ENCODE peak calls at places on chromosomes 13 and 19, in nine cellular contexts. L, O, K, S, H, U, J, G and P are unnamed samples.
A peak's percentile ranks its signal among the peaks of the same experiment; 100 is the strongest.

GRCh38 chr13:19056984-19057490 is 124.6 kb downstream of the TUBA3C start:
- DNase-seq in L (no peak), O (no peak), K (no peak), S (no peak), H (no peak), U (no peak), J (no peak), G (no peak), P (no peak)

GRCh38 chr13:25783076-25783475 is 268.7 kb downstream of the SHISA2 start:
- DNase-seq in L (no peak), O (no peak), K (no peak), S (no peak), H (no peak), U (no peak), J (no peak), G (no peak), P (no peak)

GRCh38 chr13:113905942-113906341 is 42.1 kb upstream of the GAS6 start:
- DNase-seq in L (no peak), O (no peak), K (no peak), S (no peak), H (no peak), U (no peak), J (no peak), G (peak; percentile 7), P (no peak)

GRCh38 chr13:87972568-87972967 is 301.4 kb downstream of the SLITRK5 start:
- DNase-seq in L (no peak), O (no peak), K (no peak), S (no peak), H (no peak), U (no peak), J (no peak), G (no peak), P (no peak)

GRCh38 chr19:35299523-35300339 is 7.8 kb downstream of the MAG start:
- DNase-seq in L (no peak), O (no peak), K (no peak), S (peak; percentile 78), H (no peak), U (no peak), J (no peak), G (no peak), P (no peak)

GRCh38 chr13:88592105-88592504 is 920.9 kb downstream of the SLITRK5 start:
- DNase-seq in L (no peak), O (no peak), K (no peak), S (no peak), H (no peak), U (no peak), J (no peak), G (no peak), P (peak; percentile 63)

GRCh38 chr13:77184455-77184854 is 142.4 kb downstream of the MYCBP2 start:
- DNase-seq in L (no peak), O (no peak), K (no peak), S (no peak), H (no peak), U (no peak), J (no peak), G (no peak), P (peak; percentile 61)

GRCh38 chr13:35292329-35292728 is 184.2 kb downstream of the MAB21L1 start:
- DNase-seq in L (no peak), O (no peak), K (no peak), S (no peak), H (no peak), U (no peak), J (no peak), G (no peak), P (no peak)

GRCh38 chr13:45055902-45056648 is 64.2 kb upstream of the GTF2F2 start:
- DNase-seq in L (no peak), O (no peak), K (no peak), S (no peak), H (no peak), U (no peak), J (no peak), G (peak; percentile 52), P (peak; percentile 91)

GRCh38 chr13:21913010-21913409 is 242.1 kb downstream of the FGF9 start:
- DNase-seq in L (no peak), O (no peak), K (no peak), S (no peak), H (no peak), U (no peak), J (no peak), G (no peak), P (no peak)

DNA sequence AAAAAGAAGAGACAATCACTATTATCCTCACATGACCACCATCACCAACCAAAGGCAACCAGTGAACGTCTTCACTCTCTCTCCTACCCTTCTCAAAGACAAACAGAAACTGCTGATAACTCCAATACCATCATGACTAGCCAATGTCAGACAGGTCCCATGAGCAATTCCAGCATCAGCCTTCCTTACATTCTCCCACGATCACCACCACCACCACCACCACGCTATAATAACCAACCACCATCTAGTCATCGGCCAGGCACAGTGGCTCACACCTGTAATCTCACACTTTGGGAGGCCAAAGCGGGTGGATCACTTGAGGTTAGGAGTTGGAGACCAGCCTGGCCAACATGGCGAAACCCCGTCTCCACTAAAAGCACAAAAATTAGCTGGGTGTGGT is 3.9 kb downstream of the MYO1F start:
- DNase-seq in L (no peak), O (no peak), K (no peak), S (no peak), H (peak; percentile 11), U (no peak), J (no peak), G (no peak), P (no peak)
- H3K27ac ChIP-seq in L (no peak overlapping the region), O (no peak overlapping the region), K (peak overlapping the region; percentile 47), S (no peak overlapping the region), H (peak overlapping the region; percentile 57), U (no peak overlapping the region), J (no peak overlapping the region), G (no peak overlapping the region), P (no peak overlapping the region)

DNA sequence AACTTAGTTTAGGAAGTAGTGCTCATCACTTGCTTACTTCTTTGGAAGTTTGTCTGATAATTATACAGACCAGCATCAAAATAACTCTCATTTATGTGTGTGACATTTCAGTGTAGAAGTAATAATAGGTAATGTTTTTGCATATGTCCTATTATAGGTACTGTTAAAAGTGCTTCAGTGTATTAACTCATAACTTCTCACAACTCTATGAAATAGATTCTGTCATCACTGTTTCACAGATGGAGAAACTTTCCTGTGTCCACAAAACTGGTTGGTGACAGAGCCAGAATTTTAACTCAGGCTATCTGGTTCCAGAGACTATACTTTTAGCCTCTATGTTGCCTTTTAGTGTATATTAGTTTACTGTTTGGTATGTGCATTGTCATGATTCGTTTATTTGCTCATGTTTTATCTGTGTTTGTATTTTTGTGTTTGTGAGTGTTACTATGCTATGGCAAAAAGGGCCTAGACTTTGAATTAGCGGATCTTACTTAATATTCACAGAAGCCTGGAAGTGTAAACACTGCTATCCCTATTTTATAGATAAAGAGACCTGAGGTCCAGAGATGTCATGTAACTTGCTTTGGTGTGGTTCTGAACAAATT is 12.7 kb downstream of the LPAR6 start:
- DNase-seq in L (no peak), O (no peak), K (no peak), S (no peak), H (no peak), U (no peak), J (no peak), G (no peak), P (no peak)
- H3K27ac ChIP-seq in L (peak overlapping the region; percentile 86), O (peak overlapping the region; percentile 60), K (peak overlapping the region; percentile 2), S (no peak overlapping the region), H (no peak overlapping the region), U (peak overlapping the region; percentile 71), J (no peak overlapping the region), G (peak overlapping the region; percentile 82), P (peak overlapping the region; percentile 90)

GRCh38 chr13:31749929-31750328 is 10.6 kb downstream of the RXFP2 start:
- DNase-seq in L (no peak), O (no peak), K (no peak), S (no peak), H (no peak), U (no peak), J (no peak), G (no peak), P (no peak)
- H3K27ac ChIP-seq in L (no peak overlapping the region), O (no peak overlapping the region), K (no peak overlapping the region), S (no peak overlapping the region), H (no peak overlapping the region), U (no peak overlapping the region), J (no peak overlapping the region), G (no peak overlapping the region), P (peak overlapping the region; percentile 60)

DNA sequence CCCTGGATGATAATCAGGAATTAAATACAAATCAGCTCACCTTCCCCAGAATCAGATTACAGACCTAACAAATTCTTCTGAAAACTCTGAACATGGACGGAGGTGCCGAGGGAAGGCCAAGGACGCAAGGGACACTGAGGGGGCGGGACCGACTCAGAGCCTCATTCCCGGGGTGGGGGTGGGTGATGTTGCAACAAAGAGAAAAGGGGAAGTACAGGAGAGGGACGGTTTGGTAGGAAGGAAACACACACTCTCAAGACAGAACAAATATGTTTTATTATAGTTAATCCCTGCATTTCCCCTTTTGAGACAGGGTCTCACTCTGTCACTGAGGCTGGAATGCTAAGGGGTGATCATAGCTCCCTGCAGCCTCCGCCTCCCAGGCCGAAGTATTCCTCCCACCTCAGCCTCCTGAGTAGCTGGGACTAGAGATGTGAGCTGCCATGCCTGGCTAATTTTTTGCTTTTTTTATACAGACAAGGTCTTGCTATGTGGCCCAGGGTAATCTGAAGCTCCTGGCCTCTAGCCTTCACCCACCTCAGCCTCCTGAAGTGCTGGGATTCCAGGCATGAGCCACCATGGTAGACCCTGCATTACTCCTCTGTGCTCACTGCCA is 786 bp upstream of the LILRA2 start:
- DNase-seq in L (peak; percentile 43), O (peak; percentile 77), K (no peak), S (no peak), H (no peak), U (no peak), J (no peak), G (no peak), P (no peak)
- H3K27ac ChIP-seq in L (peak overlapping the region; percentile 40), O (peak overlapping the region; percentile 36), K (no peak overlapping the region), S (no peak overlapping the region), H (no peak overlapping the region), U (no peak overlapping the region), J (no peak overlapping the region), G (no peak overlapping the region), P (no peak overlapping the region)

GRCh38 chr19:10478476-10478875 is 24.7 kb downstream of the KEAP1 start:
- DNase-seq in L (no peak), O (no peak), K (no peak), S (no peak), H (no peak), U (no peak), J (no peak), G (no peak), P (no peak)
- H3K27ac ChIP-seq in L (no peak overlapping the region), O (no peak overlapping the region), K (no peak overlapping the region), S (no peak overlapping the region), H (no peak overlapping the region), U (peak overlapping the region; percentile 46), J (no peak overlapping the region), G (no peak overlapping the region), P (no peak overlapping the region)

GRCh38 chr19:54389556-54389955 is 24.8 kb upstream of the LAIR1 start:
- DNase-seq in L (no peak), O (no peak), K (no peak), S (no peak), H (no peak), U (no peak), J (no peak), G (no peak), P (no peak)
- H3K27ac ChIP-seq in L (no peak overlapping the region), O (peak overlapping the region; percentile 70), K (no peak overlapping the region), S (no peak overlapping the region), H (no peak overlapping the region), U (no peak overlapping the region), J (no peak overlapping the region), G (no peak overlapping the region), P (no peak overlapping the region)

GRCh38 chr13:51576754-51577153 is 7.5 kb upstream of the WDFY2 start:
- DNase-seq in L (no peak), O (no peak), K (no peak), S (no peak), H (no peak), U (no peak), J (no peak), G (no peak), P (no peak)
- H3K27ac ChIP-seq in L (no peak overlapping the region), O (no peak overlapping the region), K (no peak overlapping the region), S (no peak overlapping the region), H (no peak overlapping the region), U (no peak overlapping the region), J (no peak overlapping the region), G (peak overlapping the region; percentile 40), P (peak overlapping the region; percentile 90)